ENCODE peak calls at places on chromosomes 3 and 15, in nine cellular contexts. W, O, E, F, R, L, H, Y and A are unnamed samples.

GRCh38 chr15:35289029-35289617 is 204.0 kb upstream of the NANOGP8 start:
- DNase-seq in W (peak; percentile 9), O (no peak), E (peak; percentile 22), F (no peak), R (no peak), L (peak; percentile 73), H (peak; percentile 45), Y (no peak), A (peak; percentile 39)

GRCh38 chr3:9420850-9421549 is 23.6 kb downstream of the SETD5 start:
- DNase-seq in W (no peak), O (no peak), E (no peak), F (no peak), R (no peak), L (peak; percentile 61), H (no peak), Y (no peak), A (no peak)

GRCh38 chr3:166265153-166265552 is 427.9 kb upstream of the BCHE start:
- DNase-seq in W (no peak), O (no peak), E (no peak), F (no peak), R (no peak), L (no peak), H (no peak), Y (no peak), A (no peak)

GRCh38 chr3:188954590-188955208 is 217.1 kb upstream of the TPRG1 start:
- DNase-seq in W (peak; percentile 76), O (peak; percentile 70), E (peak; percentile 87), F (peak; percentile 55), R (peak; percentile 87), L (peak; percentile 91), H (peak; percentile 86), Y (peak; percentile 82), A (peak; percentile 70)

GRCh38 chr3:124850633-124851032 is 36.5 kb downstream of the ITGB5 start:
- DNase-seq in W (no peak), O (no peak), E (peak; percentile 40), F (no peak), R (no peak), L (peak; percentile 68), H (no peak), Y (no peak), A (no peak)

GRCh38 chr3:44685128-44685800 is 27.2 kb upstream of the ZNF502 start:
- DNase-seq in W (peak; percentile 54), O (peak; percentile 37), E (peak; percentile 92), F (peak; percentile 94), R (peak; percentile 76), L (peak; percentile 88), H (peak; percentile 83), Y (peak; percentile 61), A (peak; percentile 71)

GRCh38 chr15:100002091-100002620 is 268.9 kb upstream of the LYSMD4 start:
- DNase-seq in W (no peak), O (no peak), E (no peak), F (no peak), R (no peak), L (no peak), H (no peak), Y (peak; percentile 20), A (no peak)

GRCh38 chr3:139534992-139535879 is 4.3 kb downstream of the RBP1 start:
- DNase-seq in W (no peak), O (no peak), E (peak; percentile 86), F (peak; percentile 93), R (no peak), L (peak; percentile 91), H (peak; percentile 96), Y (no peak), A (peak; percentile 44)

GRCh38 chr15:95669146-95669922 is 661.2 kb upstream of the NR2F2 start:
- DNase-seq in W (no peak), O (no peak), E (peak; percentile 28), F (no peak), R (no peak), L (peak; percentile 43), H (no peak), Y (no peak), A (no peak)

GRCh38 chr15:73464602-73465001 is 21.6 kb downstream of the REC114 start:
- DNase-seq in W (no peak), O (no peak), E (no peak), F (peak; percentile 49), R (no peak), L (no peak), H (no peak), Y (no peak), A (no peak)

GRCh38 chr3:48789665-48790064 is 58.0 kb downstream of the PRKAR2A start:
- DNase-seq in W (no peak), O (no peak), E (no peak), F (no peak), R (no peak), L (no peak), H (no peak), Y (no peak), A (no peak)

GRCh38 chr3:58452176-58452575 is 18.5 kb upstream of the PDHB start:
- DNase-seq in W (no peak), O (no peak), E (no peak), F (no peak), R (no peak), L (no peak), H (no peak), Y (no peak), A (no peak)

GRCh38 chr15:99114511-99115299 is 9.8 kb downstream of the SYNM start:
- DNase-seq in W (no peak), O (no peak), E (no peak), F (no peak), R (no peak), L (no peak), H (no peak), Y (no peak), A (no peak)

GRCh38 chr15:84983711-84984110 is 2.1 kb downstream of the PDE8A start:
- DNase-seq in W (no peak), O (no peak), E (peak; percentile 31), F (no peak), R (no peak), L (no peak), H (no peak), Y (no peak), A (no peak)

GRCh38 chr15:60343221-60343970 is 54.4 kb downstream of the ANXA2 start:
- DNase-seq in W (no peak), O (no peak), E (no peak), F (no peak), R (no peak), L (peak; percentile 36), H (no peak), Y (no peak), A (no peak)

GRCh38 chr3:37229291-37229690 is 54.9 kb upstream of the LRRFIP2 start:
- DNase-seq in W (no peak), O (no peak), E (no peak), F (no peak), R (no peak), L (no peak), H (no peak), Y (no peak), A (no peak)
- TF ChIP-seq CTCF in W (no peak), O (no peak), E (no peak), F (no peak), R (no peak), L (no peak), H (no peak), Y (no peak), A (no peak)

GRCh38 chr15:101579766-101580165 is 72.4 kb downstream of the TM2D3 start:
- DNase-seq in W (no peak), O (no peak), E (no peak), F (peak; percentile 91), R (no peak), L (peak; percentile 12), H (no peak), Y (no peak), A (no peak)

GRCh38 chr15:101583284-101583683 is 68.9 kb downstream of the TM2D3 start:
- DNase-seq in W (no peak), O (no peak), E (no peak), F (no peak), R (no peak), L (no peak), H (no peak), Y (no peak), A (no peak)

GRCh38 chr15:101578443-101578894 is 73.7 kb downstream of the TM2D3 start:
- DNase-seq in W (peak; percentile 22), O (no peak), E (peak; percentile 75), F (no peak), R (peak; percentile 70), L (no peak), H (peak; percentile 61), Y (no peak), A (no peak)
- TF ChIP-seq CTCF in W (peak; percentile 26), O (peak; percentile 21), E (peak; percentile 52), F (peak; percentile 54), R (peak; percentile 43), L (no peak), H (peak; percentile 79), Y (no peak), A (peak; percentile 31)

DNA sequence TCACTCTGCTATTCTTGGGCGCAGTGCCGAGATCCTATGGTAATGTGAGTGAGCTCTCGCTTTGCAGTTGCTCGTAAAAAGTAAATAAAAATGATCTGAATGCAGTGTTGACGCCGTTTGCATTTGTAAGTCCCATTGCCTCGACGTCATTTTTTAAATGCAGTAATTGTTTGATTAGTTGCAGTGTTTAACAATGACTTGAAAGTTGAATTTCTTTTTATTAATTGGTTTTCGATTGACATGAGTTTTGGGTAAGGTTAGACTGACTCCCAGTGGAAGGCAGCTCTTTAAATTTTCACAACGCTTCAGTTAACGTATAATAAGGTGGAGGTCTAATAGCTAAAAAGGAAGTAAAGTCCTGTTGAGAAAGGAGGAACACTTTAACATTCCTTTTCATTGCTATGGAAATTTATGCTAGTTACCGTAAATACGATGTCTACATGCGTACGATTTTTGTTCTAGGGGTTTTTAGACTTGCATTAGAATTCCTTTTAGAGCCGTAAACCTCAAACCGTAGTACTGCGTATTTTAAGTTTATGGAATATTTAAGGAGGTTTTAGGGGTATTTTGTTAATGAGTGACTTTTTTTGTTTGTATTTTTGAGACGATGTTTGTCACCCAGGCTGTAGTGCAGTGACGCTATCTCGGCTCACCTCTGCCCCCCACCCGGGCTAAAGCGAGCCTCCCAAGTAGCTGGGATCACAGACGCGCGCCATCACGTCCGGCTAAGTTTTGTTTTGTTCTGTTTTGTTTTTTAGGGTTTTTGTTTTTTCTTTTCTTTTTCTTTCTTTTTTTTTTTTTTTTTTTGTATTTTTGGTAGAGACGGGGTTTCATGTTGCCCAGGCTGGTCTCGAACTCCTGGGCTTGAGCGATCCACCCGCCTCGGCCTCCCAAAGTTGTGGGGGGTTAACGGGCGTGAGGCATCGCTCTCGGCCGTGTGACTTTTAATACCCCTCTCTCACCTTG is 1.4 kb downstream of the MORF4L1 start:
- DNase-seq in W (no peak), O (no peak), E (peak; percentile 63), F (no peak), R (peak; percentile 24), L (no peak), H (peak; percentile 35), Y (no peak), A (no peak)
- TF ChIP-seq CTCF in W (no peak), O (no peak), E (no peak), F (no peak), R (no peak), L (no peak), H (peak; percentile 1), Y (no peak), A (no peak)

DNA sequence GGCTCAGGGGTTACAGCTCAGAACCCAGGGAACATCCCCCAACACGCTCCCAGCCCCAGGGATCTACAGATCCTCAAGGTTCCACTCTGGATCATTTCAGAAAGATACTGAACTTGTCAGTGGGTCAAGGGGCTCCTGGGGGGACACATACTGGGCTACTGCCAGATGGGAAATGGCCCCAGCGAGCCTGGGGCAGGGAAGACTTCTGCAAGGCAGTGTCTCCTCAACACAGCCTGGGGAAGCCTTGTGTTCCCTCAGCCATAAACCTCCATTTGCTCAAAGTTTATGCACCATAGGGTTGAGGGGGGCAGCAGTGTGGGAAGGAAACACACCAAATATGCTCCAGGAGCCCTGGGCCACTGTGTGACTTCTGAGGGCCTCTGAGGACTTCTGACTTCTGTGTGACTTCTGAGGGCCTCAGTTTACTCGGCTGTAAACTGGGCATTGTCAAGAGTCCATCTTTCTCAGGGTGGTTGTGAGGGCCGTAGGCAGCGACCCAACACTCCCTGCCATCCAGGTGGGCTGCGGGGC is 58.4 kb downstream of the IQSEC1 start:
- DNase-seq in W (no peak), O (no peak), E (no peak), F (peak; percentile 31), R (peak; percentile 14), L (no peak), H (no peak), Y (peak; percentile 9), A (no peak)
- TF ChIP-seq CTCF in W (no peak), O (no peak), E (no peak), F (no peak), R (no peak), L (no peak), H (no peak), Y (no peak), A (no peak)